ENCODE peak calls at places on chromosomes 1 and 21, in five cellular contexts. J, K, A, D and H are unnamed samples.

GRCh38 chr1:213564215-213564659 is 423.5 kb upstream of the PROX1 start:
- DNase-seq in J (no peak), A (no peak), K (peak; percentile 68), D (no peak), H (no peak)

GRCh38 chr1:20426923-20427322 is 59.1 kb downstream of the CAMK2N1 start:
- DNase-seq in K (peak; percentile 86), A (peak; percentile 96), D (no peak), J (no peak), H (peak; percentile 86)

GRCh38 chr1:210822897-210823296 is 311.1 kb downstream of the KCNH1 start:
- DNase-seq in D (no peak), J (no peak), A (no peak), K (no peak), H (no peak)

GRCh38 chr1:118151312-118151937 is 33.6 kb downstream of the SPAG17 start:
- DNase-seq in K (peak; percentile 79), D (no peak), A (peak; percentile 67), J (no peak), H (peak; percentile 77)

GRCh38 chr1:165525708-165526107 is 18.1 kb upstream of the LRRC52 start:
- DNase-seq in A (no peak), D (no peak), K (no peak), J (no peak), H (no peak)

GRCh38 chr1:18256318-18257235 is 149.0 kb downstream of the IGSF21 start:
- DNase-seq in J (peak; percentile 27), D (no peak), A (no peak), K (peak; percentile 47), H (peak; percentile 23)

GRCh38 chr1:202221911-202222909 is 28.6 kb downstream of the LGR6 start:
- DNase-seq in D (no peak), K (peak; percentile 45), A (no peak), J (no peak), H (no peak)

GRCh38 chr1:172344444-172344843 is 76.0 kb upstream of the C1orf105 start:
- DNase-seq in J (no peak), D (no peak), A (no peak), K (no peak), H (no peak)

GRCh38 chr1:93579891-93580290 is 101.7 kb downstream of the BCAR3 start:
- DNase-seq in D (peak; percentile 89), K (peak; percentile 90), A (peak; percentile 97), J (peak; percentile 52), H (peak; percentile 86)

GRCh38 chr1:205328476-205328875 is 6.9 kb upstream of the NUAK2 start:
- DNase-seq in K (no peak), D (no peak), A (no peak), J (no peak), H (no peak)

GRCh38 chr21:42624095-42624830 is 29.2 kb upstream of the PDE9A start:
- DNase-seq in J (no peak), K (no peak), A (no peak), D (peak; percentile 63), H (no peak)

GRCh38 chr1:88982055-88982454 is 10.4 kb downstream of the KYAT3 start:
- DNase-seq in K (peak; percentile 43), D (no peak), J (no peak), A (peak; percentile 54), H (no peak)

GRCh38 chr1:236141447-236142357 is 637 bp upstream of the GPR137B start:
- DNase-seq in K (peak; percentile 31), A (peak; percentile 56), D (peak; percentile 83), J (no peak), H (peak; percentile 54)
- H3K4me3 ChIP-seq in K (peak overlapping the region; percentile 77), A (peak overlapping the region; percentile 41), D (peak overlapping the region; percentile 66), J (peak overlapping the region; percentile 89), H (peak overlapping the region; percentile 64)

GRCh38 chr21:17925000-17925610 is 105.9 kb upstream of the C21orf91 start:
- DNase-seq in A (peak; percentile 54), D (no peak), K (peak; percentile 83), J (no peak), H (peak; percentile 71)

GRCh38 chr21:17929514-17929913 is 110.4 kb upstream of the C21orf91 start:
- DNase-seq in K (no peak), J (no peak), A (no peak), D (no peak), H (no peak)

GRCh38 chr21:17925900-17926299 is 106.7 kb upstream of the C21orf91 start:
- DNase-seq in J (no peak), D (no peak), A (peak; percentile 24), K (peak; percentile 50), H (peak; percentile 45)

GRCh38 chr21:17931080-17931479 is 111.9 kb upstream of the C21orf91 start:
- DNase-seq in J (no peak), K (peak; percentile 7), D (no peak), A (no peak), H (no peak)

GRCh38 chr21:17930102-17930501 is 110.9 kb upstream of the C21orf91 start:
- DNase-seq in K (no peak), A (no peak), D (no peak), J (no peak), H (no peak)
- H3K4me3 ChIP-seq in K (no peak overlapping the region), A (no peak overlapping the region), D (no peak overlapping the region), J (no peak overlapping the region), H (no peak overlapping the region)

GRCh38 chr1:65395887-65396612 is 24.4 kb upstream of the LEPR start:
- DNase-seq in K (peak; percentile 13), J (no peak), D (no peak), A (peak; percentile 59), H (peak; percentile 22)
- H3K4me3 ChIP-seq in K (no peak overlapping the region), J (no peak overlapping the region), D (no peak overlapping the region), A (no peak overlapping the region), H (no peak overlapping the region)

GRCh38 chr1:63772876-63773275 is 941 bp upstream of the ROR1 start:
- DNase-seq in D (no peak), J (no peak), K (peak; percentile 43), A (no peak), H (no peak)

GRCh38 chr1:63775418-63776127 is 1.8 kb downstream of the ROR1 start:
- DNase-seq in J (no peak), K (peak; percentile 44), D (no peak), A (peak; percentile 17), H (no peak)

GRCh38 chr1:63773496-63773814 is 362 bp upstream of the ROR1 start:
- DNase-seq in A (no peak), K (no peak), J (no peak), D (no peak), H (no peak)

GRCh38 chr1:63774617-63775417 is 1.0 kb downstream of the ROR1 start:
- DNase-seq in K (peak; percentile 53), D (peak; percentile 79), A (peak; percentile 36), J (peak; percentile 43), H (peak; percentile 45)

DNA sequence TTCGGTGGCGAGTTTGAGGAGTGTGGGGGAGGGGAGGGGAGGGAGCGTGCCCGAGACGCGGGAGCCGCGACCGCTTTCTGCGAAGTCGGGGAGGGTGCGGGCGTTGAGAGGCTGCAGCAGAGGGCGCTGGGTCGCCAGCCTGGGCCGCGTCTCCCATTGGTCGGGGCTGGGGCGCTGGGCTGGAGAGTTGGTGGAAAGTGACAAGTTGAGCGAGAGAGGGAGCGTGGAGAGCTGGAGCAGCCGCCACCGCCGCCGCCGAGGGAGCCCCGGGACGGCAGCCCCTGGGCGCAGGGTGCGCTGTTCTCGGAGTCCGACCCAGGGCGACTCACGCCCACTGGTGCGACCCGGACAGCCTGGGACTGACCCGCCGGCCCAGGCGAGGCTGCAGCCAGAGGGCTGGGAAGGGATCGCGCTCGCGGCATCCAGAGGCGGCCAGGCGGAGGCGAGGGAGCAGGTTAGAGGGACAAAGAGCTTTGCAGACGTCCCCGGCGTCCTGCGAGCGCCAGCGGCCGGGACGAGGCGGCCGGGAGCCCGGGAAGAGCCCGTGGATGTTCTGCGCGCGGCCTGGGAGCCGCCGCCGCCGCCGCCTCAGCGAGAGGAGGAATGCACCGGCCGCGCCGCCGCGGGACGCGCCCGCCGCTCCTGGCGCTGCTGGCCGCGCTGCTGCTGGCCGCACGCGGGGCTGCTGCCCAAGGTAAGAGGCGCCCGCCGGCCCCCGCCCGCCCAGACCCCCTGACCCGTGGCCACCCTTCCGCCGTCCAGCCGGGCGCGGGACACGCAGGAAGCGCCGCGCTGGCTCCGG is at the start of gene ROR1:
- DNase-seq in J (peak; percentile 89), D (peak; percentile 94), K (peak; percentile 87), A (peak; percentile 76), H (peak; percentile 87)
- H3K4me3 ChIP-seq in J (peak within 1 kb of the TSS; percentile 88), D (peak within 1 kb of the TSS; percentile 68), K (peak within 1 kb of the TSS; percentile 93), A (peak within 1 kb of the TSS; percentile 69), H (peak within 1 kb of the TSS; percentile 72)

GRCh38 chr21:45041351-45041805 is 33.0 kb upstream of the ADARB1 start:
- DNase-seq in D (peak; percentile 95), K (no peak), A (peak; percentile 78), J (peak; percentile 67), H (peak; percentile 85)
- H3K4me3 ChIP-seq in D (no peak overlapping the region), K (no peak overlapping the region), A (no peak overlapping the region), J (peak overlapping the region; percentile 17), H (no peak overlapping the region)

DNA sequence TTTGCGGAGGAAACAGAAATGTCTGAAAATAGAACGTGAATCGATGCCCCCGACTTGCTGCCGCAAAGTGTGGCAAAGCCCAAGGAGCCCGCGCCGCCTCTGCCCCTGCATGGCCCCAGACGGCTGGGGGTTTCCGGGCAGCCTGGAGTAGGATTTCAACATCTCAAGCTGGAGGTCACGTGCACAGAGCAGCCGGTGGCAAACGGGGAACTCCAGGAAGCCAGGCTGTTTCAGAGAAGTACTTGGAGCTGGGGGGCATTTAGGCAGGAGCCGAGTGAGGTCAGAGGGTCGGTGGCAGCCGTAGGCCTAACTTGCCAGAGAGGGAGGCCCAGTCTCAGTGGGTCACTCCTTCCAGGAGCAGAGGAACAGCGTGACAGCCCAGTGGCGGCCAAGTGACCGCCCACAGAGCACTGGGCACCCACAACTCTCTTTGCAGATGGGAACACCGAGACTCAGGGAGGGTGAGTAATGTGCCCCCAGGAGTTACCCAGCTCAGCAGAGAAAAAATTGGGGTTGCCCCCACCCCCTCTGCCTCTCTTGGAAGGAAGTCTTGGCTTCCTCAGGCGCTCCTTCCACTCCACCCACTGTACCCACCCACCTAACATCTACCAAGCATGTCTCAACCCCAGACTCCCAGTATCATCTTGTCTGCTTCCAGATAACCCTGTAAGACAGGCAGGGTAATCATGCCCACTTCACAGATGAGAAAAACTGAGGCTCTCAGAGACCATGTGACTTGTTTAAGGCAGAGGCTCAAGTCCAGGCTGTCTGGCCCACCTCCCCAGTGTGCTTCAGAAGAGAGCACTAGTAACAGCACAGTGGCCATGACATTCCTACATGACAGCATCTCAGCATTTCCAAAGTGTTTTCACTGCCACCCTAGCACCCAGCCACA is 179.4 kb downstream of the HIVEP3 start:
- DNase-seq in K (no peak), D (peak; percentile 93), A (peak; percentile 87), J (peak; percentile 71), H (peak; percentile 62)
- H3K4me3 ChIP-seq in K (no peak overlapping the region), D (no peak overlapping the region), A (no peak overlapping the region), J (peak overlapping the region; percentile 8), H (no peak overlapping the region)

GRCh38 chr1:86052948-86053698 is 103.4 kb downstream of the COL24A1 start:
- DNase-seq in K (no peak), D (no peak), J (no peak), A (peak; percentile 79), H (no peak)
- H3K4me3 ChIP-seq in K (no peak overlapping the region), D (no peak overlapping the region), J (no peak overlapping the region), A (no peak overlapping the region), H (no peak overlapping the region)

GRCh38 chr1:207822602-207823451 is 71.0 kb downstream of the CD46 start:
- DNase-seq in D (peak; percentile 92), A (peak; percentile 22), J (peak; percentile 82), K (peak; percentile 17), H (no peak)

GRCh38 chr1:207823880-207824566 is 72.2 kb downstream of the CD46 start:
- DNase-seq in A (peak; percentile 97), K (peak; percentile 84), J (peak; percentile 75), D (peak; percentile 92), H (peak; percentile 98)

GRCh38 chr1:207822124-207822601 is 70.3 kb downstream of the CD46 start:
- DNase-seq in A (no peak), D (no peak), K (no peak), J (no peak), H (no peak)

GRCh38 chr1:207824691-207825090 is 72.8 kb downstream of the CD46 start:
- DNase-seq in D (no peak), K (no peak), A (no peak), J (no peak), H (peak; percentile 63)

GRCh38 chr1:207823531-207823879 is 71.7 kb downstream of the CD46 start:
- DNase-seq in A (no peak), K (no peak), J (no peak), D (no peak), H (no peak)
- H3K4me3 ChIP-seq in A (peak overlapping the region; percentile 25), K (no peak overlapping the region), J (peak overlapping the region; percentile 78), D (peak overlapping the region; percentile 92), H (peak overlapping the region; percentile 21)